ENCODE peak calls at places on chromosome 2, in six cellular contexts. S is amniotic epithelial cell; K is CD4-positive, alpha-beta memory T cell; X is right lobe of liver; N is stimulated activated CD4-positive, alpha-beta T cell treated with anti-CD3 and anti-CD28 coated beads, Interleukin-2, amount 100 ng/mL, for 48 hours; J is GM10248. Y is an unnamed sample.

GRCh38 chr2:241009601-241010530 is 11.4 kb downstream of the SNED1 start:
- DNase-seq in K (peak; percentile 33), X (peak; percentile 60), N (no peak), J (no peak), S (peak; percentile 63), Y (peak; percentile 87)

GRCh38 chr2:128448331-128449225 is 129.9 kb upstream of the HS6ST1 start:
- DNase-seq in X (no peak), S (no peak), N (no peak), J (no peak), K (no peak), Y (no peak)

GRCh38 chr2:235556901-235557300 is 63.1 kb downstream of the AGAP1 start:
- DNase-seq in N (no peak), K (no peak), J (no peak), S (no peak), X (no peak), Y (no peak)

GRCh38 chr2:230161180-230161579 is 58.6 kb downstream of the SP110 start:
- DNase-seq in X (no peak), S (peak; percentile 76), N (no peak), K (no peak), J (no peak), Y (peak; percentile 48)

GRCh38 chr2:27042159-27042661 is 9.3 kb upstream of the AGBL5 start:
- DNase-seq in K (no peak), J (peak; percentile 67), N (no peak), S (no peak), X (no peak), Y (no peak)

GRCh38 chr2:77519164-77519887 is 2.9 kb downstream of the LRRTM4 start:
- DNase-seq in K (no peak), S (no peak), J (no peak), X (no peak), N (no peak), Y (no peak)

GRCh38 chr2:204776781-204777559 is 231.7 kb downstream of the PARD3B start:
- DNase-seq in N (no peak), K (no peak), S (peak; percentile 92), X (no peak), J (no peak), Y (peak; percentile 79)

GRCh38 chr2:226325541-226325940 is 474.1 kb downstream of the IRS1 start:
- DNase-seq in J (no peak), N (no peak), S (peak; percentile 12), X (no peak), K (no peak), Y (no peak)

Y was measured in NCI-H226.